ENCODE peak calls at places on chromosomes 1 and 21, in four cellular contexts. One of them, this sample, is unnamed.
A peak's percentile ranks its signal among the peaks of the same experiment; 100 is the strongest.

GRCh38 chr1:2980849-2981248 is 40.4 kb upstream of the ACTRT2 start:
- DNase-seq in HepG2: no peak
- DNase-seq in K562: no peak
- DNase-seq in HCT116: no peak
- DNase-seq in this sample: no peak

GRCh38 chr1:223815865-223816264 is 29.9 kb downstream of the TP53BP2 start:
- DNase-seq in K562: no peak
- DNase-seq in HCT116: no peak
- DNase-seq in HepG2: no peak
- DNase-seq in this sample: peak; percentile 78

GRCh38 chr21:44985441-44986401 is 45.9 kb downstream of the SLX9 start:
- DNase-seq in K562: no peak
- DNase-seq in HCT116: no peak
- DNase-seq in HepG2: no peak
- DNase-seq in this sample: no peak

GRCh38 chr1:61224609-61225008 is 142.2 kb downstream of the NFIA start:
- DNase-seq in K562: no peak
- DNase-seq in HCT116: no peak
- DNase-seq in HepG2: no peak
- DNase-seq in this sample: no peak

GRCh38 chr1:117181630-117182041 is 29.1 kb downstream of the VTCN1 start:
- DNase-seq in HCT116: no peak
- DNase-seq in HepG2: no peak
- DNase-seq in K562: peak; percentile 16
- DNase-seq in this sample: no peak

GRCh38 chr1:113784104-113784779 is 25.0 kb upstream of the PHTF1 start:
- DNase-seq in HCT116: no peak
- DNase-seq in HepG2: no peak
- DNase-seq in K562: no peak
- DNase-seq in this sample: no peak

GRCh38 chr1:236451796-236452373 is 57.8 kb downstream of the EDARADD start:
- DNase-seq in K562: peak; percentile 76
- DNase-seq in HCT116: peak; percentile 22
- DNase-seq in HepG2: peak; percentile 28
- DNase-seq in this sample: no peak

GRCh38 chr1:153534933-153535663 is 693 bp downstream of the S100A6 start:
- DNase-seq in K562: no peak
- DNase-seq in HCT116: no peak
- DNase-seq in HepG2: no peak
- DNase-seq in this sample: no peak

DNA sequence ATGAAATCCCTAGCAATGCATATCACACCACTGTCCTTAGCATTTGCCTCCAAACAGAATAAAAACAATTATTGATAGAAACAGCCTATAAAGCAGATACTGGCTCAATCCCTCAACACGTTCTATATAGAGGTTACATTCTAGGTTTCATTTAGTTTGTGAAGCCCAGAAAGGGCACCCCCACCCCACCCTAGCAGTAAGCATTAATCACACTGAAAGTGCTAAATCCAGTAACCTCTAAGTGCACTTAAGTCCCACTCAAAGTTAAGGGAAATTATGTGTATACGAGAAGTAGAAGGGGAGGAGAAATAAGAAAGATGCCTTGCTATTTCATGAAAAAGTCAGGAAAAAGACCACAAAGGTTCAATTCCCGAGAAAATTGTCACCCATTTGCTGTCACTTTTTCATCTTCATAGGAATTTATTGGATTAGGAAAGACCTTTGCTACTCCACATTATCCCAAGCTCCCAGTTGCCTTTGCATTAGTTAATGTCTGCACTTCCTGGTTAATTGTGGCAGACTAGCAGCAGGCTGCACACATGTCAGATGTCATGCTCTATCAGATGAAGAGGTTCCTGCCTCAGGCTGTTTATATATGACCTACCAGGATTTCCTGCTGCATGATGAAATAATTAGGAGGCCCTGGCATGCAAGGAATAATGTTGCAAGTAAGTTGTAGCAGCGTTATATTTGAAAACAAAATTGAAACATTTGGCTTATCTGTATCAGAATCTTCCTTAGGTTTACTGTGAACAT is 54.5 kb upstream of the LHX8 start:
- DNase-seq in K562: no peak
- DNase-seq in HCT116: no peak
- DNase-seq in HepG2: no peak
- DNase-seq in this sample: no peak
- TF ChIP-seq REST in K562: no peak
- TF ChIP-seq REST in HCT116: no peak
- TF ChIP-seq REST in HepG2: no peak
- TF ChIP-seq REST in this sample: no peak

DNA sequence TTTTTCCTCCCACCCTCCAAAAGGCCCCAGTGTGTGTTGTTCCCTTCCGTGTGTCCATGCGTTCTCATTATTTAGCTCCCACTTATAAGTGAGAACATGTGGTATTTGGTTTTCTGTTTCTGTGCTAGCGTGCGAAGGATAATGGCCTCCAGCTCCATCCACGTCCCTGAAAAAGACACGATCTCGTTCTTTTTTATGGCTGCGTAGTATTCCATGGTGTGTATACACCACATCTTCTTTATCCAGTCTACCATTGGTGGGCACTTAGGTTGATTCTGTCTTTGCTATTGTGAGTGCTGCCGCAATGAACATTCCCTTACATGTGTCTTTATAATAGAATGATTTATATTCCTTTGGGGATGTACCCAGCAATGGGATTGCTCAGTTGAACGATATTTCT is 177.8 kb downstream of the ETS2 start:
- DNase-seq in HepG2: no peak
- DNase-seq in HCT116: no peak
- DNase-seq in K562: no peak
- DNase-seq in this sample: no peak
- TF ChIP-seq TCF7L2 in HepG2: no peak
- TF ChIP-seq TCF7L2 in HCT116: no peak
- TF ChIP-seq TCF7L2 in K562: no peak
- TF ChIP-seq TCF7L2 in this sample: no peak

GRCh38 chr1:180169641-180170155 is 15.0 kb downstream of the QSOX1 start:
- DNase-seq in HepG2: no peak
- DNase-seq in HCT116: no peak
- DNase-seq in K562: no peak
- DNase-seq in this sample: no peak
- TF ChIP-seq SIN3A in HepG2: no peak
- TF ChIP-seq SIN3A in HCT116: no peak
- TF ChIP-seq SIN3A in K562: no peak
- TF ChIP-seq SIN3A in this sample: no peak

DNA sequence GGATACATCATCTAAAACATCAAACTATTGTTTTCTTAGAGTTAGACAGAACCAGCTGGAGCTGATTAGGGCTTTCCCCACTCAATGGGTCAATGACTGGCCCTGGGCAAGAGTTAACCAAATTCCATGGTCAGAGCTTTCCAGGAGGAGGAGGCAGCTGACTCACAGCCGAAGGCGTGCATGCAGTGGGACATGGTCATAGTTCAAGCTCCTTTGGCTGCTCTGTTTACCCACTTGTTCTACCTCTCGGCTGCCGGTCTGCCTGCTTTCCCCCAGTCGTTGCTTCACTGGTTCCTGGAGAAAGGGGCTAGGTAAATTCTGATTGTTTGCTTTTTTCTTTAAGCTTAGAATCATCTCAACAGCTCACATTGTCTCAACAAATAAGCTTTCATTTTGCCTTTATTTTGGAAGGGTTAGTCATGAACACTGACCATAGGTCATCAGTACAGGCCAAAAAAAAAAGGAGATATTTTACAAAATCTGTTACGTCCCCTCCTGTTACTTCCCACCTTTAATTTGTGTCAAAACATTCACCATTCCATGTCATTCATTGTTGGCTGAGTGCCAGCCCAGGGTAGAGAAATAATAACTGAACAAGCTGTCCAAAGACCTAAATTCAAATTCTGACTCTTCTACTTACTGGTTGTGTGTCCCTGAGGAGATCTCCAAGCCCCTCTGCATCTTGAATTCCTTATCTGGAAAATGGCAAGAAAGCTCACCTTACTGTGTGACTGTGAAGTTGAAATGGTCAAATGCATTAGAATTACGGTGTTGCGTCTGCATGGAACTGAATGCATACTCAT is 12.0 kb downstream of the MAB21L3 start:
- DNase-seq in K562: no peak
- DNase-seq in HepG2: peak; percentile 90
- DNase-seq in HCT116: no peak
- DNase-seq in this sample: no peak
- TF ChIP-seq REST in K562: no peak
- TF ChIP-seq REST in HepG2: no peak
- TF ChIP-seq REST in HCT116: no peak
- TF ChIP-seq REST in this sample: no peak

DNA sequence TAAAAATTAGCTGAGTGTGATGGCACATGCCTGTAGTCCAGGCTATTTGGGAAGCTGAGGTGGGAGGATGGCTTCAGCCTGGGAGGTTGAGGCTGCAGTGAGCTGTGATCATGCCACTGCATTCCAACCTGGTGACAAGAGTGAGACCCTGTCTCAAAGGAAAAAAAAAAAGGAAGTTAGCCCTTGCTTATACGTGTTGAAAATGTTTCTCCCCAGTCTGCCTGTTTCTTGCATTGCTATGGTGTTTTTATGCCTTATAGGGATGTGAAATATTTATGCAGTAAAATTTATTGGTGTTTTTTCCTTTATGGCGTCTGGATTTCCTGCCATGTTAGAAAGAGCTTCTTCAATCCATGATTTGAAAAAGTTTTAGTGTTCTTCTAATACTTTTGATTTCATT is 3.6 kb upstream of the RERE start:
- DNase-seq in K562: no peak
- DNase-seq in HepG2: no peak
- DNase-seq in HCT116: no peak
- DNase-seq in this sample: no peak
- TF ChIP-seq TCF7L2 in K562: no peak
- TF ChIP-seq TCF7L2 in HepG2: no peak
- TF ChIP-seq TCF7L2 in HCT116: no peak
- TF ChIP-seq TCF7L2 in this sample: no peak